ENCODE peak calls at places on chromosome 11, in six cellular contexts. One of them, this sample, is unnamed.

GRCh38 chr11:61793829-61794204 is 1.1 kb downstream of the FEN1 start:
- DNase-seq in CD4-positive, alpha-beta T cell: no peak
- DNase-seq in naive B cell: no peak
- DNase-seq in IMR-90: no peak
- DNase-seq in ELR: no peak
- DNase-seq in CD8-positive, alpha-beta memory T cell: no peak
- DNase-seq in this sample: no peak

GRCh38 chr11:115194798-115195101 is 309.5 kb downstream of the CADM1 start:
- DNase-seq in CD4-positive, alpha-beta T cell: no peak
- DNase-seq in naive B cell: no peak
- DNase-seq in IMR-90: peak
- DNase-seq in ELR: no peak
- DNase-seq in CD8-positive, alpha-beta memory T cell: no peak
- DNase-seq in this sample: peak

GRCh38 chr11:124865902-124866851 is 945 bp downstream of the ROBO3 start:
- DNase-seq in CD4-positive, alpha-beta T cell: peak
- DNase-seq in naive B cell: peak
- DNase-seq in IMR-90: peak
- DNase-seq in ELR: peak
- DNase-seq in CD8-positive, alpha-beta memory T cell: peak
- DNase-seq in this sample: peak

GRCh38 chr11:82547163-82547560 is 186.5 kb downstream of the FAM181B start:
- DNase-seq in CD4-positive, alpha-beta T cell: no peak
- DNase-seq in naive B cell: no peak
- DNase-seq in IMR-90: no peak
- DNase-seq in ELR: no peak
- DNase-seq in CD8-positive, alpha-beta memory T cell: no peak
- DNase-seq in this sample: no peak

GRCh38 chr11:9280655-9281301 is 15.6 kb upstream of the DENND5A start:
- DNase-seq in CD4-positive, alpha-beta T cell: peak
- DNase-seq in naive B cell: peak
- DNase-seq in IMR-90: peak
- DNase-seq in ELR: peak
- DNase-seq in CD8-positive, alpha-beta memory T cell: no peak
- DNase-seq in this sample: peak

GRCh38 chr11:94768602-94769511 is 701 bp downstream of the AMOTL1 start:
- DNase-seq in CD4-positive, alpha-beta T cell: no peak
- DNase-seq in naive B cell: peak
- DNase-seq in IMR-90: peak
- DNase-seq in ELR: peak
- DNase-seq in CD8-positive, alpha-beta memory T cell: no peak
- DNase-seq in this sample: peak

GRCh38 chr11:121483805-121484478 is 31.2 kb upstream of the SORL1-AS1 start:
- DNase-seq in CD4-positive, alpha-beta T cell: no peak
- DNase-seq in naive B cell: no peak
- DNase-seq in IMR-90: no peak
- DNase-seq in ELR: no peak
- DNase-seq in CD8-positive, alpha-beta memory T cell: no peak
- DNase-seq in this sample: no peak

GRCh38 chr11:57116654-57117053 is 65.1 kb upstream of the LRRC55 start:
- DNase-seq in CD4-positive, alpha-beta T cell: no peak
- DNase-seq in naive B cell: no peak
- DNase-seq in IMR-90: peak
- DNase-seq in ELR: peak
- DNase-seq in CD8-positive, alpha-beta memory T cell: no peak
- DNase-seq in this sample: peak

GRCh38 chr11:33687733-33688479 is 12.7 kb downstream of the C11orf91 start:
- DNase-seq in CD4-positive, alpha-beta T cell: no peak
- DNase-seq in naive B cell: no peak
- DNase-seq in IMR-90: peak
- DNase-seq in ELR: peak
- DNase-seq in CD8-positive, alpha-beta memory T cell: no peak
- DNase-seq in this sample: peak

GRCh38 chr11:64250875-64251721 is at the start of gene PLCB3:
- DNase-seq in CD4-positive, alpha-beta T cell: peak
- DNase-seq in naive B cell: peak
- DNase-seq in IMR-90: no peak
- DNase-seq in ELR: peak
- DNase-seq in CD8-positive, alpha-beta memory T cell: peak
- DNase-seq in this sample: peak

GRCh38 chr11:58905716-58906547 is 33.4 kb upstream of the GLYATL1 start:
- DNase-seq in CD4-positive, alpha-beta T cell: no peak
- DNase-seq in naive B cell: no peak
- DNase-seq in IMR-90: peak
- DNase-seq in ELR: peak
- DNase-seq in CD8-positive, alpha-beta memory T cell: no peak
- DNase-seq in this sample: peak